ENCODE peak calls at places on chromosome 7, in eight cellular contexts. One of them, this sample, is unnamed.
A peak's percentile ranks its signal among the peaks of the same experiment; 100 is the strongest.

GRCh38 chr7:20172736-20173334 is 44.3 kb downstream of the MACC1 start:
- DNase-seq in left lung: no peak
- DNase-seq in CD8-positive, alpha-beta T cell: no peak
- DNase-seq in ascending aorta: peak; percentile 65
- DNase-seq in SK-N-SH: peak; percentile 66
- DNase-seq in NT2/D1: peak; percentile 83
- DNase-seq in H1: peak; percentile 84
- DNase-seq in psoas muscle: peak; percentile 50
- DNase-seq in this sample: peak; percentile 81

GRCh38 chr7:112547916-112548315 is 67.1 kb downstream of the LSMEM1 start:
- DNase-seq in CD8-positive, alpha-beta T cell: no peak
- DNase-seq in SK-N-SH: no peak
- DNase-seq in NT2/D1: no peak
- DNase-seq in ascending aorta: no peak
- DNase-seq in left lung: no peak
- DNase-seq in H1: no peak
- DNase-seq in psoas muscle: no peak
- DNase-seq in this sample: no peak

GRCh38 chr7:4689151-4689550 is 7.1 kb downstream of the FOXK1 start:
- DNase-seq in CD8-positive, alpha-beta T cell: no peak
- DNase-seq in left lung: no peak
- DNase-seq in NT2/D1: no peak
- DNase-seq in SK-N-SH: no peak
- DNase-seq in H1: no peak
- DNase-seq in ascending aorta: no peak
- DNase-seq in psoas muscle: no peak
- DNase-seq in this sample: no peak

GRCh38 chr7:1024876-1025746 is 19.2 kb upstream of the GPR146 start:
- DNase-seq in SK-N-SH: no peak
- DNase-seq in CD8-positive, alpha-beta T cell: no peak
- DNase-seq in H1: no peak
- DNase-seq in left lung: no peak
- DNase-seq in NT2/D1: no peak
- DNase-seq in ascending aorta: no peak
- DNase-seq in psoas muscle: peak; percentile 12
- DNase-seq in this sample: no peak

GRCh38 chr7:120502132-120502531 is 229.2 kb downstream of the KCND2 start:
- DNase-seq in left lung: no peak
- DNase-seq in CD8-positive, alpha-beta T cell: no peak
- DNase-seq in H1: no peak
- DNase-seq in NT2/D1: peak; percentile 56
- DNase-seq in ascending aorta: no peak
- DNase-seq in SK-N-SH: no peak
- DNase-seq in psoas muscle: no peak
- DNase-seq in this sample: no peak

GRCh38 chr7:122595885-122596284 is 103.0 kb downstream of the RNF133 start:
- DNase-seq in SK-N-SH: no peak
- DNase-seq in NT2/D1: no peak
- DNase-seq in left lung: no peak
- DNase-seq in H1: no peak
- DNase-seq in ascending aorta: no peak
- DNase-seq in CD8-positive, alpha-beta T cell: no peak
- DNase-seq in psoas muscle: no peak
- DNase-seq in this sample: no peak

GRCh38 chr7:135772639-135773019 is 24.0 kb upstream of the FAM180A start:
- DNase-seq in psoas muscle: no peak
- DNase-seq in ascending aorta: no peak
- DNase-seq in NT2/D1: no peak
- DNase-seq in SK-N-SH: no peak
- DNase-seq in CD8-positive, alpha-beta T cell: no peak
- DNase-seq in H1: no peak
- DNase-seq in left lung: no peak
- DNase-seq in this sample: peak; percentile 26

GRCh38 chr7:28738384-28738783 is 219.7 kb downstream of the TRIL start:
- DNase-seq in SK-N-SH: no peak
- DNase-seq in psoas muscle: no peak
- DNase-seq in H1: no peak
- DNase-seq in NT2/D1: no peak
- DNase-seq in CD8-positive, alpha-beta T cell: no peak
- DNase-seq in left lung: no peak
- DNase-seq in ascending aorta: no peak
- DNase-seq in this sample: peak; percentile 91

GRCh38 chr7:100544949-100545635 is 6.1 kb downstream of the AGFG2 start:
- DNase-seq in NT2/D1: no peak
- DNase-seq in ascending aorta: no peak
- DNase-seq in psoas muscle: no peak
- DNase-seq in SK-N-SH: no peak
- DNase-seq in left lung: no peak
- DNase-seq in H1: no peak
- DNase-seq in CD8-positive, alpha-beta T cell: no peak
- DNase-seq in this sample: no peak

DNA sequence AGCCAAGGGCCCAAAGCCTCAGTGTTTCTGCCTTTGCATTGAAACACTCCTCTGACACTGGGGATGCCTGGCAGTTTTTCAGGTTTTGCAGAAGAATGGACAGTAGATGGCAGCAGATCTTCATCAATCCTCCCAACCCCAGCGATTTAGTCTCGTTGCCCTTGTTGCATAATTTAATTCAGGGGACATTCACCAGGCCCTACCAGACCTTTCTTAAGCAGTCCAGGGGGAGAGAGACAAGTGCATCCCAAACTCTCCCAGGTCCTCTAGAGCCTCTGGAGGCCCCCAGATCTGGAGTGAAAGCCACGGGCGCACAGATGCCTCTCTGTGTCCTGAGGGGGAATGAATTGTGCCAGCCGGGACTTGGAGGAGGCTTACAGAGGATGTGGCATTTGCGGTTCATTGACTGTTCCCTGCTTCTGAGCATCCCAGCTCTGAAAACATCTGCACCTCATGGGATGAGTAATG is 29.6 kb downstream of the MINDY4 start:
- DNase-seq in H1: peak; percentile 66
- DNase-seq in CD8-positive, alpha-beta T cell: no peak
- DNase-seq in NT2/D1: peak; percentile 60
- DNase-seq in SK-N-SH: peak; percentile 89
- DNase-seq in psoas muscle: peak; percentile 25
- DNase-seq in left lung: no peak
- DNase-seq in ascending aorta: peak; percentile 85
- DNase-seq in this sample: peak; percentile 47
- H3K4me1 ChIP-seq in H1: no peaks in the 10 kb centered on the region
- H3K4me1 ChIP-seq in CD8-positive, alpha-beta T cell: peaks cover 13% of the 10 kb centered on the region
- H3K4me1 ChIP-seq in NT2/D1: peaks cover 2% of the 10 kb centered on the region
- H3K4me1 ChIP-seq in SK-N-SH: peaks cover 24% of the 10 kb centered on the region
- H3K4me1 ChIP-seq in psoas muscle: peaks cover 25% of the 10 kb centered on the region
- H3K4me1 ChIP-seq in left lung: peaks cover 23% of the 10 kb centered on the region
- H3K4me1 ChIP-seq in ascending aorta: peaks cover 65% of the 10 kb centered on the region
- H3K4me1 ChIP-seq in this sample: peaks cover 16% of the 10 kb centered on the region

DNA sequence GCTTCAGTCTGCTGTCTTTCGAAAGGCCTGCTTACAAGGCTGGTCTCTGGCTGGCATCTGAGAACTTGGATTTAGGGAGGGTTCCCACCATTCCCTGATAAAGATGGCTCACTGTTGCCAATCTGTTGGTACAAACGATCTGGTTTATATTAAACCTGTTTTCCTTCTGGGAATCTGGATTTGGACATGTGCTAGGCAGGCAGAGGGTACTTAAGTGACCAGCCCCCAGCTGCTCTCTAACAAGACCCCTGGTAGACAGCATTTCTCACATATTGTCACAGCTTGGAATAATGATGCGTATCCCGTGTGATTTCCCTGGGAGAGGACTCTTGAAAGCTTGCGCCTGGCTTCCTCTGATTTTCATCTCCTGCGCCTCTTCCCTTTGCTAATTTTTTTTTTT is 21.6 kb downstream of the YWHAG start:
- DNase-seq in NT2/D1: no peak
- DNase-seq in SK-N-SH: peak; percentile 73
- DNase-seq in CD8-positive, alpha-beta T cell: no peak
- DNase-seq in left lung: no peak
- DNase-seq in H1: no peak
- DNase-seq in ascending aorta: no peak
- DNase-seq in psoas muscle: no peak
- DNase-seq in this sample: no peak
- H3K4me1 ChIP-seq in NT2/D1: peaks cover 7% of the 10 kb centered on the region
- H3K4me1 ChIP-seq in SK-N-SH: peaks cover 25% of the 10 kb centered on the region
- H3K4me1 ChIP-seq in CD8-positive, alpha-beta T cell: peaks cover 8% of the 10 kb centered on the region
- H3K4me1 ChIP-seq in left lung: peaks cover 26% of the 10 kb centered on the region
- H3K4me1 ChIP-seq in H1: no peaks in the 10 kb centered on the region
- H3K4me1 ChIP-seq in ascending aorta: peaks cover 65% of the 10 kb centered on the region
- H3K4me1 ChIP-seq in psoas muscle: peaks cover 92% of the 10 kb centered on the region
- H3K4me1 ChIP-seq in this sample: no peaks in the 10 kb centered on the region

GRCh38 chr7:155683714-155684113 is 39.3 kb downstream of the RBM33 start:
- DNase-seq in H1: no peak
- DNase-seq in CD8-positive, alpha-beta T cell: no peak
- DNase-seq in left lung: no peak
- DNase-seq in psoas muscle: no peak
- DNase-seq in SK-N-SH: no peak
- DNase-seq in NT2/D1: no peak
- DNase-seq in ascending aorta: no peak
- DNase-seq in this sample: no peak
- H3K4me1 ChIP-seq in H1: no peaks in the 10 kb centered on the region
- H3K4me1 ChIP-seq in CD8-positive, alpha-beta T cell: peaks cover 20% of the 10 kb centered on the region
- H3K4me1 ChIP-seq in left lung: no peaks in the 10 kb centered on the region
- H3K4me1 ChIP-seq in psoas muscle: peaks cover 6% of the 10 kb centered on the region
- H3K4me1 ChIP-seq in SK-N-SH: peaks cover 12% of the 10 kb centered on the region
- H3K4me1 ChIP-seq in NT2/D1: no peaks in the 10 kb centered on the region
- H3K4me1 ChIP-seq in ascending aorta: no peaks in the 10 kb centered on the region
- H3K4me1 ChIP-seq in this sample: no peaks in the 10 kb centered on the region

DNA sequence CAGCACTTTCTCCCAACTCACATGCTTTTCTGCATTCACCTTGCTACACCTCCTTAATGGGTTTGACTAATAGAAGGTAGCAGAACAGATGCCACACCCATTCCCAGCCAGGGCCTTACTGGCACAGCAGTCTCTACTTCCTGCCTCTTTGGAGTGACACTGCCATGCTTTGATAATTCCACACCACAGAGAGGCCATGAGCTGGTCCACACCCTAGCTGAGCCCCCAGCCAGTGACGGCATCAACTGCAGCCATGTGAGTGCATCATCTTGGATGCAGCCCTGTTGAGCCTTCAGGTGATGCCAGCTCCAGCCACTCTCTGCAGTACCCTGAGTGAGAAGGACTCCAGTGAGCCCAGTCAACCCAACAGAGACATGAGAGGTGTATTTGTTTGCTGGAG is 27.5 kb upstream of the EZH2 start:
- DNase-seq in CD8-positive, alpha-beta T cell: no peak
- DNase-seq in left lung: no peak
- DNase-seq in NT2/D1: no peak
- DNase-seq in psoas muscle: no peak
- DNase-seq in SK-N-SH: no peak
- DNase-seq in ascending aorta: no peak
- DNase-seq in H1: no peak
- DNase-seq in this sample: no peak
- H3K4me1 ChIP-seq in CD8-positive, alpha-beta T cell: peaks cover 40% of the 10 kb centered on the region
- H3K4me1 ChIP-seq in left lung: no peaks in the 10 kb centered on the region
- H3K4me1 ChIP-seq in NT2/D1: peaks cover 2% of the 10 kb centered on the region
- H3K4me1 ChIP-seq in psoas muscle: no peaks in the 10 kb centered on the region
- H3K4me1 ChIP-seq in SK-N-SH: peaks cover 16% of the 10 kb centered on the region
- H3K4me1 ChIP-seq in ascending aorta: no peaks in the 10 kb centered on the region
- H3K4me1 ChIP-seq in H1: peaks cover 2% of the 10 kb centered on the region
- H3K4me1 ChIP-seq in this sample: peaks cover 12% of the 10 kb centered on the region